ENCODE peak calls at places on chromosomes 3 and 15, in five cellular contexts. S is thoracic aorta; Q is HepG2; O is activated CD4-positive, alpha-beta T cell treated with anti-CD3 and anti-CD28 coated beads for 48 hours; B is NCI-H226. X is an unnamed sample.

GRCh38 chr3:139468407-139468806 is 7.9 kb downstream of the RBP2 start:
- DNase-seq in S (no peak), Q (no peak), O (no peak), B (no peak), X (no peak)

GRCh38 chr3:114928989-114929620 is 218.0 kb downstream of the ZBTB20 start:
- DNase-seq in S (no peak), Q (no peak), O (no peak), B (peak; percentile 41), X (no peak)

GRCh38 chr15:29670266-29670665 is 152.0 kb downstream of the TJP1 start:
- DNase-seq in S (no peak), Q (no peak), O (no peak), B (no peak), X (no peak)

GRCh38 chr3:168250415-168250861 is 154.7 kb upstream of the GOLIM4 start:
- DNase-seq in S (no peak), Q (no peak), O (no peak), B (no peak), X (no peak)

GRCh38 chr3:47780727-47781325 is 867 bp downstream of the SMARCC1 start:
- DNase-seq in S (no peak), Q (peak; percentile 44), O (no peak), B (no peak), X (no peak)

GRCh38 chr3:197328198-197328597 is 29.8 kb upstream of the DLG1 start:
- DNase-seq in S (no peak), Q (no peak), O (no peak), B (no peak), X (no peak)

GRCh38 chr3:191958980-191959671 is 498.2 kb downstream of the PYDC2 start:
- DNase-seq in S (no peak), Q (no peak), O (no peak), B (no peak), X (no peak)

GRCh38 chr15:40338041-40338657 is 2.6 kb downstream of the CCDC9B start:
- DNase-seq in S (peak; percentile 61), Q (peak; percentile 58), O (peak; percentile 89), B (no peak), X (peak; percentile 54)

GRCh38 chr3:72185549-72186484 is 400.9 kb upstream of the PROK2 start:
- DNase-seq in S (peak; percentile 33), Q (peak; percentile 7), O (peak; percentile 68), B (peak; percentile 92), X (no peak)

GRCh38 chr15:33022629-33023028 is 171.9 kb downstream of the FMN1 start:
- DNase-seq in S (no peak), Q (no peak), O (no peak), B (no peak), X (no peak)